ENCODE peak calls at places on chromosomes 4 and X, in six cellular contexts. F is stimulated activated CD4-positive, alpha-beta T cell treated with anti-CD3 and anti-CD28 coated beads, TNF-alpha, amount 100 ng/mL, for 48 hours; L is AG04449; J is NCI-H460; M is fibroblast of pulmonary artery; P is DMS53. V is an unnamed sample.

GRCh38 chrX:24495700-24496099 is 30.6 kb downstream of the PDK3 start:
- DNase-seq in J (no peak), F (no peak), M (no peak), P (no peak), L (no peak), V (no peak)

GRCh38 chr4:4271912-4272311 is 18.0 kb downstream of the LYAR start:
- DNase-seq in P (peak; percentile 22), F (no peak), M (peak; percentile 43), J (no peak), L (no peak), V (no peak)

GRCh38 chr4:74230902-74231499 is 73.1 kb downstream of the MTHFD2L start:
- DNase-seq in P (peak; percentile 64), J (peak; percentile 97), M (peak; percentile 87), F (no peak), L (no peak), V (no peak)

GRCh38 chr4:2258091-2259035 is 3.5 kb downstream of the MXD4 start:
- DNase-seq in J (no peak), P (no peak), F (no peak), M (no peak), L (no peak), V (no peak)

GRCh38 chrX:47501226-47502071 is 18.4 kb upstream of the ZNF41 start:
- DNase-seq in F (no peak), J (peak; percentile 96), M (peak; percentile 38), L (no peak), P (no peak), V (no peak)

GRCh38 chr4:134243742-134244713 is 42.4 kb upstream of the PABPC4L start:
- DNase-seq in P (peak; percentile 1), J (no peak), M (no peak), F (no peak), L (no peak), V (peak; percentile 1)

GRCh38 chrX:120672389-120672788 is 42.5 kb upstream of the C1GALT1C1 start:
- DNase-seq in M (peak; percentile 94), F (no peak), L (peak; percentile 37), P (peak; percentile 87), J (peak; percentile 16), V (no peak)

GRCh38 chr4:77877771-77878170 is 15.1 kb downstream of the MRPL1 start:
- DNase-seq in L (no peak), M (no peak), J (no peak), F (no peak), P (no peak), V (no peak)

GRCh38 chrX:65750674-65751469 is 83.4 kb downstream of the MSN start:
- DNase-seq in P (no peak), L (no peak), J (no peak), M (no peak), F (no peak), V (no peak)

GRCh38 chr4:87559090-87559837 is 30.1 kb upstream of the SPARCL1 start:
- DNase-seq in P (peak; percentile 92), L (no peak), J (no peak), F (peak; percentile 3), M (no peak), V (peak; percentile 92)

GRCh38 chr4:6855692-6856297 is 53.8 kb upstream of the TBC1D14 start:
- DNase-seq in F (no peak), P (peak; percentile 97), J (peak; percentile 38), M (peak; percentile 71), L (peak; percentile 46), V (peak; percentile 14)

GRCh38 chrX:103878466-103879151 is 46.6 kb upstream of the RAB9B start:
- DNase-seq in J (peak; percentile 13), L (peak; percentile 21), M (peak; percentile 82), P (no peak), F (no peak), V (no peak)

GRCh38 chrX:151393514-151393913 is 3.5 kb upstream of the VMA21 start:
- DNase-seq in J (no peak), F (peak; percentile 3), L (no peak), P (peak; percentile 32), M (no peak), V (no peak)

GRCh38 chr4:78293841-78294301 is 236.7 kb downstream of the FRAS1 start:
- DNase-seq in J (no peak), M (peak; percentile 74), F (no peak), P (no peak), L (peak; percentile 91), V (peak; percentile 3)

GRCh38 chr4:152665691-152666410 is 13.9 kb downstream of the TMEM154 start:
- DNase-seq in F (no peak), P (no peak), L (no peak), J (no peak), M (no peak), V (no peak)

GRCh38 chr4:73103799-73104503 is 34.4 kb upstream of the COX18 start:
- DNase-seq in F (no peak), L (no peak), P (peak; percentile 2), M (peak; percentile 9), J (peak; percentile 77), V (no peak)

GRCh38 chrX:111170017-111170416 is 74.0 kb downstream of the PAK3 start:
- DNase-seq in F (no peak), M (no peak), P (peak; percentile 38), J (peak; percentile 7), L (no peak), V (no peak)

GRCh38 chrX:120358687-120359086 is 3.2 kb upstream of the ATP1B4 start:
- DNase-seq in F (peak; percentile 5), J (peak; percentile 2), L (no peak), P (no peak), M (no peak), V (peak; percentile 27)

GRCh38 chrX:39258331-39258730 is 457.1 kb downstream of the MID1IP1 start:
- DNase-seq in P (peak; percentile 19), L (no peak), F (no peak), M (no peak), J (no peak), V (peak; percentile 2)

GRCh38 chrX:102339312-102340298 is 92.6 kb downstream of the NXF2 start:
- DNase-seq in M (no peak), L (no peak), P (no peak), J (no peak), F (no peak), V (no peak)

GRCh38 chrX:1596676-1597344 is 5.4 kb downstream of the AKAP17A start:
- DNase-seq in M (no peak), J (no peak), P (no peak), F (no peak), L (no peak), V (no peak)

GRCh38 chr4:35534946-35535345 is 709.4 kb downstream of the ARAP2 start:
- DNase-seq in M (no peak), J (no peak), F (no peak), L (no peak), P (no peak), V (no peak)

GRCh38 chr4:60201052-60201673 is 999.0 kb upstream of the ADGRL3 start:
- DNase-seq in P (peak; percentile 66), F (peak; percentile 9), M (peak; percentile 71), J (peak; percentile 62), L (no peak), V (peak; percentile 58)

GRCh38 chrX:134671207-134671750 is 13.0 kb upstream of the PLAC1 start:
- DNase-seq in J (no peak), F (no peak), P (no peak), M (peak; percentile 52), L (no peak), V (no peak)

GRCh38 chr4:111678466-111678865 is 466.8 kb upstream of the FAM241A start:
- DNase-seq in J (no peak), L (peak; percentile 51), P (no peak), F (no peak), M (peak; percentile 65), V (peak; percentile 34)

GRCh38 chr4:10289534-10289899 is 167.7 kb downstream of the ZNF518B start:
- DNase-seq in P (no peak), L (no peak), F (no peak), J (no peak), M (no peak), V (no peak)

GRCh38 chr4:46946914-46947313 is 37.9 kb upstream of the COX7B2 start:
- DNase-seq in P (peak; percentile 9), J (peak; percentile 9), L (no peak), M (peak; percentile 66), F (no peak), V (no peak)

V was measured in COR-L47.